ENCODE peak calls at places on chromosomes 6 and 20, in six cellular contexts. S, W, H, P, T and E are unnamed samples.

GRCh38 chr20:6708010-6708409 is 59.5 kb upstream of the BMP2 start:
- DNase-seq in S (no peak), W (no peak), H (no peak), P (peak; percentile 84), T (peak; percentile 62), E (peak; percentile 65)

GRCh38 chr6:126919947-126920346 is 198.5 kb upstream of the RSPO3 start:
- DNase-seq in S (no peak), W (no peak), H (no peak), P (peak; percentile 99), T (peak; percentile 91), E (no peak)

GRCh38 chr6:151826517-151827142 is 19.1 kb downstream of the ESR1 start:
- DNase-seq in S (no peak), W (no peak), H (no peak), P (no peak), T (no peak), E (no peak)

GRCh38 chr6:160534050-160534696 is 129.9 kb downstream of the LPA start:
- DNase-seq in S (peak; percentile 61), W (peak; percentile 68), H (peak; percentile 7), P (peak; percentile 24), T (no peak), E (peak; percentile 22)

GRCh38 chr6:105015482-105015881 is 58.6 kb downstream of the LIN28B start:
- DNase-seq in S (no peak), W (no peak), H (no peak), P (peak; percentile 61), T (peak; percentile 2), E (no peak)

GRCh38 chr6:17311595-17312311 is 30.6 kb downstream of the RBM24 start:
- DNase-seq in S (no peak), W (peak; percentile 25), H (no peak), P (peak; percentile 71), T (no peak), E (peak; percentile 22)

GRCh38 chr20:9440891-9441290 is 73.5 kb upstream of the LAMP5 start:
- DNase-seq in S (no peak), W (no peak), H (no peak), P (peak; percentile 17), T (no peak), E (no peak)

GRCh38 chr20:25035924-25036323 is 22.0 kb downstream of the ACSS1 start:
- DNase-seq in S (no peak), W (no peak), H (no peak), P (no peak), T (no peak), E (no peak)

GRCh38 chr20:64205611-64206026 is 41.4 kb downstream of the MYT1 start:
- DNase-seq in S (no peak), W (no peak), H (no peak), P (no peak), T (peak; percentile 55), E (no peak)

GRCh38 chr6:14354919-14355572 is 237.5 kb downstream of the CD83 start:
- DNase-seq in S (no peak), W (no peak), H (peak; percentile 23), P (peak; percentile 88), T (peak; percentile 33), E (peak; percentile 69)

GRCh38 chr6:77368660-77369313 is 94.5 kb downstream of the HTR1B start:
- DNase-seq in S (no peak), W (no peak), H (peak; percentile 62), P (peak; percentile 38), T (peak; percentile 14), E (peak; percentile 55)

GRCh38 chr6:73042892-73043291 is 182.4 kb downstream of the KHDC1L start:
- DNase-seq in S (no peak), W (no peak), H (no peak), P (no peak), T (no peak), E (no peak)

GRCh38 chr20:62317167-62317655 is 14.4 kb downstream of the ADRM1 start:
- DNase-seq in S (no peak), W (no peak), H (no peak), P (no peak), T (no peak), E (no peak)

GRCh38 chr6:31713991-31714684 is 1.0 kb upstream of the LY6G6D start:
- DNase-seq in S (no peak), W (no peak), H (no peak), P (no peak), T (no peak), E (no peak)

GRCh38 chr20:6384956-6385355 is 262.1 kb upstream of the FERMT1 start:
- DNase-seq in S (no peak), W (no peak), H (no peak), P (no peak), T (no peak), E (no peak)

GRCh38 chr6:167817729-167818128 is 9.0 kb upstream of the AFDN start:
- DNase-seq in S (no peak), W (no peak), H (peak; percentile 22), P (no peak), T (no peak), E (no peak)

GRCh38 chr20:17647391-17648305 is 34.4 kb downstream of the RRBP1 start:
- DNase-seq in S (no peak), W (no peak), H (no peak), P (no peak), T (no peak), E (no peak)

GRCh38 chr20:58251348-58251978 is 23.0 kb upstream of the ANKRD60 start:
- DNase-seq in S (no peak), W (peak; percentile 58), H (no peak), P (no peak), T (no peak), E (no peak)

GRCh38 chr6:48325701-48326100 is 214.7 kb upstream of the PTCHD4 start:
- DNase-seq in S (no peak), W (no peak), H (no peak), P (peak; percentile 50), T (no peak), E (no peak)

GRCh38 chr6:124995131-124995530 is 32.9 kb downstream of the RNF217 start:
- DNase-seq in S (no peak), W (no peak), H (no peak), P (no peak), T (no peak), E (no peak)

DNA sequence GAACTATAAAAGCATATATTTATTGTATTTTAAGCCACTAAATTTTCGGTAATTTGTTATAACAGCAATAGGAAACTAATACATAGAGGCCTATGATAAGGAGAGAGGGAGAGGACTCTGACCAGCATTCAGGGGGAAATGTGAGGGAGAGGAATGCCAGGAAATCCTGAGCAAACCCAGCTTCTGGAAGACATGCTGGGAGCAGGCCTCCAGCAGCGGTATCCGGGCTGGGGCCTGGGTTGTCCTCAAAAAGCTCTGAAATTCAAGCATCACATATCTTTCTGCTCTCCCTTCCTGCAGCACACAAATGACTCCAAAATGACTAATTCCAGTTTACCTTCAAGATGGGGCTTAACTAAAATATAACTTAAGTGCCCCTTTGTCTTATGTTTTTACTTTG is 33.4 kb upstream of the RIMS1 start:
- DNase-seq in S (no peak), W (no peak), H (no peak), P (no peak), T (no peak), E (no peak)
- TF ChIP-seq CTCF in S (no peak), W (no peak), H (no peak), P (no peak), T (no peak), E (no peak)

GRCh38 chr6:137105375-137105774 is 60.6 kb upstream of the IL20RA start:
- DNase-seq in S (no peak), W (no peak), H (no peak), P (no peak), T (peak; percentile 78), E (no peak)
- H3K4me1 ChIP-seq in S (no peaks in the 10 kb centered on the region), W (no peaks in the 10 kb centered on the region), H (no peaks in the 10 kb centered on the region), P (no peaks in the 10 kb centered on the region), T (peaks cover 18% of the 10 kb centered on the region), E (peaks cover 15% of the 10 kb centered on the region)

GRCh38 chr6:74573613-74574012 is 632.2 kb downstream of the COL12A1 start:
- DNase-seq in S (no peak), W (no peak), H (no peak), P (no peak), T (no peak), E (no peak)

GRCh38 chr6:74567891-74568290 is 638.0 kb downstream of the COL12A1 start:
- DNase-seq in S (no peak), W (no peak), H (no peak), P (no peak), T (no peak), E (no peak)

GRCh38 chr6:74568851-74569250 is 637.0 kb downstream of the COL12A1 start:
- DNase-seq in S (no peak), W (no peak), H (no peak), P (peak; percentile 68), T (no peak), E (no peak)

GRCh38 chr6:74574794-74575193 is 631.1 kb downstream of the COL12A1 start:
- DNase-seq in S (no peak), W (no peak), H (no peak), P (peak; percentile 58), T (no peak), E (no peak)

DNA sequence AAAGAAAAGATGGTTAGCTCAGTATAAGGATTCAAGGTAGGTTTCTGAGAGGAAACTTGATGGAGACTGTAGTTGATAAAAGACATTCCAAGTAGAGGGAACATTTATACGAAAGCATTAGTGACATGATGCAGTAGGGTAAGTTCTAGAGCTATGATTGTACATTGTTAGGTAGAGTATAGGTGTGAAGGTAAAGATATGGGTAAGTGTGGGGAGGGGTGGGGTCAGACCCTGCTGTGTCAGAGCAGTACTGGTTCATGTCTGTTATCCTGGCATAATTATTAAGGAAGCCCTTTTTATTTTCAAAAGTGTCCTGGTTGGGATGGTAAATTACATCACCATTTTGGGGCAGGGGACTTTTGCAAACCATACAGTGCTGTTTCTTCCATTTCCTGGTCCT is 635.8 kb downstream of the COL12A1 start:
- DNase-seq in S (no peak), W (no peak), H (no peak), P (no peak), T (no peak), E (no peak)
- TF ChIP-seq CTCF in S (no peak), W (no peak), H (no peak), P (no peak), T (no peak), E (no peak)

GRCh38 chr20:51122931-51123658 is 100.2 kb upstream of the KCNG1 start:
- DNase-seq in S (no peak), W (no peak), H (no peak), P (no peak), T (no peak), E (no peak)

GRCh38 chr20:51120438-51120837 is 97.5 kb upstream of the KCNG1 start:
- DNase-seq in S (no peak), W (no peak), H (no peak), P (no peak), T (no peak), E (no peak)

GRCh38 chr20:51121272-51121671 is 98.4 kb upstream of the KCNG1 start:
- DNase-seq in S (no peak), W (no peak), H (no peak), P (no peak), T (no peak), E (no peak)

GRCh38 chr20:51119914-51120313 is 97.0 kb upstream of the KCNG1 start:
- DNase-seq in S (no peak), W (no peak), H (no peak), P (no peak), T (no peak), E (no peak)

DNA sequence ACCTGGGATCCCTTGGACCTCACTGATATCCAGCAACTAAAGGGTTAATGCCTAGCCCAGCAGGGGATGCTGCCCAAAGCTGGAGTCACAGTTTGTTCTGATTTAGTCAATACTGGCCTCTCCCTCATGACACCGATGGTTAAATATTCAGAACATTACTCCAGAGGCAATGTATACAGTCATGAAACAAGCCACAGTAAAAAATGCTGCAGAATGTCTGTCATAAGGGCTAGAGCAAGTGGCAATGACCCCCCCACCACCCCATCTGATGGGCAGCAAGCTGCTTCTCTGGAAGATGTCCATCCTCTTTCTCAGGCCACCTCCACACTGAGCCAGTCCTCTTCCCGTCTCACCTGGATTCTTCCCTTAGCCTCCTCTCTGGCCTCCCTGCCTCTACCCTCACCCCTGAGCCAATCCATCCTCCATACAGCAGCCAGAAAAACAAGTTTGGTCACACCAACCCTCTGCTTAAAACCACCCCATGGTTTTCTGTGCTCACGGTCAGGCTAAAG is 99.0 kb upstream of the KCNG1 start:
- DNase-seq in S (no peak), W (no peak), H (no peak), P (peak; percentile 52), T (peak; percentile 49), E (no peak)
- H3K4me1 ChIP-seq in S (no peaks in the 10 kb centered on the region), W (no peaks in the 10 kb centered on the region), H (peaks cover 62% of the 10 kb centered on the region), P (peaks cover 24% of the 10 kb centered on the region), T (peaks cover 42% of the 10 kb centered on the region), E (no peaks in the 10 kb centered on the region)